ENCODE peak calls at places on chromosomes 16 and 17, in six cellular contexts. One of them, this sample, is unnamed.
A peak's percentile ranks its signal among the peaks of the same experiment; 100 is the strongest.

GRCh38 chr16:83994087-83994486 is 26.0 kb downstream of the NECAB2 start:
- DNase-seq in cardiac muscle cell: peak; percentile 95
- DNase-seq in fibroblast of lung: peak; percentile 86
- DNase-seq in heart left ventricle: peak; percentile 61
- DNase-seq in thoracic aorta: no peak
- DNase-seq in tibial artery: no peak
- DNase-seq in this sample: peak; percentile 68

GRCh38 chr16:85651822-85652430 is 36.8 kb downstream of the GINS2 start:
- DNase-seq in fibroblast of lung: no peak
- DNase-seq in tibial artery: no peak
- DNase-seq in heart left ventricle: no peak
- DNase-seq in thoracic aorta: no peak
- DNase-seq in cardiac muscle cell: no peak
- DNase-seq in this sample: no peak

GRCh38 chr16:80369559-80369958 is 171.2 kb upstream of the DYNLRB2 start:
- DNase-seq in heart left ventricle: no peak
- DNase-seq in tibial artery: no peak
- DNase-seq in thoracic aorta: no peak
- DNase-seq in cardiac muscle cell: peak; percentile 43
- DNase-seq in fibroblast of lung: peak; percentile 59
- DNase-seq in this sample: no peak

GRCh38 chr16:35370617-35371016 is 1911.2 kb downstream of the TP53TG3F start:
- DNase-seq in cardiac muscle cell: no peak
- DNase-seq in fibroblast of lung: no peak
- DNase-seq in tibial artery: no peak
- DNase-seq in thoracic aorta: no peak
- DNase-seq in heart left ventricle: no peak
- DNase-seq in this sample: no peak

GRCh38 chr16:50697881-50698767 is 4.7 kb downstream of the NOD2 start:
- DNase-seq in cardiac muscle cell: peak; percentile 46
- DNase-seq in thoracic aorta: no peak
- DNase-seq in fibroblast of lung: peak; percentile 44
- DNase-seq in heart left ventricle: no peak
- DNase-seq in tibial artery: peak; percentile 69
- DNase-seq in this sample: peak; percentile 64

GRCh38 chr17:49994085-49995054 is 654 bp downstream of the DLX3 start:
- DNase-seq in tibial artery: peak; percentile 58
- DNase-seq in fibroblast of lung: no peak
- DNase-seq in heart left ventricle: no peak
- DNase-seq in cardiac muscle cell: no peak
- DNase-seq in thoracic aorta: no peak
- DNase-seq in this sample: no peak

GRCh38 chr17:40307001-40307690 is 1.8 kb upstream of the RARA start:
- DNase-seq in tibial artery: no peak
- DNase-seq in cardiac muscle cell: peak; percentile 81
- DNase-seq in fibroblast of lung: peak; percentile 64
- DNase-seq in heart left ventricle: no peak
- DNase-seq in thoracic aorta: no peak
- DNase-seq in this sample: no peak

GRCh38 chr16:30941600-30942420 is 7.1 kb upstream of the ORAI3 start:
- DNase-seq in heart left ventricle: peak; percentile 88
- DNase-seq in thoracic aorta: no peak
- DNase-seq in cardiac muscle cell: peak; percentile 71
- DNase-seq in fibroblast of lung: peak; percentile 50
- DNase-seq in tibial artery: peak; percentile 80
- DNase-seq in this sample: peak; percentile 84

GRCh38 chr17:79595471-79595870 is 15.4 kb downstream of the RBFOX3 start:
- DNase-seq in cardiac muscle cell: no peak
- DNase-seq in tibial artery: no peak
- DNase-seq in heart left ventricle: no peak
- DNase-seq in fibroblast of lung: no peak
- DNase-seq in thoracic aorta: no peak
- DNase-seq in this sample: no peak

GRCh38 chr17:62109378-62109902 is 44.4 kb upstream of the MED13 start:
- DNase-seq in tibial artery: no peak
- DNase-seq in thoracic aorta: no peak
- DNase-seq in cardiac muscle cell: peak; percentile 65
- DNase-seq in heart left ventricle: no peak
- DNase-seq in fibroblast of lung: peak; percentile 77
- DNase-seq in this sample: no peak

GRCh38 chr16:29806641-29807425 is 504 bp downstream of the MAZ start:
- DNase-seq in cardiac muscle cell: peak; percentile 48
- DNase-seq in tibial artery: peak; percentile 85
- DNase-seq in heart left ventricle: peak; percentile 69
- DNase-seq in thoracic aorta: no peak
- DNase-seq in fibroblast of lung: peak; percentile 48
- DNase-seq in this sample: peak; percentile 89

GRCh38 chr17:77535892-77536291 is 395.1 kb downstream of the SEC14L1 start:
- DNase-seq in tibial artery: peak; percentile 17
- DNase-seq in heart left ventricle: no peak
- DNase-seq in thoracic aorta: no peak
- DNase-seq in cardiac muscle cell: no peak
- DNase-seq in fibroblast of lung: no peak
- DNase-seq in this sample: no peak

GRCh38 chr16:14486520-14487303 is 143.3 kb downstream of the PARN start:
- DNase-seq in cardiac muscle cell: peak; percentile 96
- DNase-seq in fibroblast of lung: peak; percentile 96
- DNase-seq in thoracic aorta: peak; percentile 76
- DNase-seq in heart left ventricle: no peak
- DNase-seq in tibial artery: peak; percentile 90
- DNase-seq in this sample: peak; percentile 81

GRCh38 chr17:67779098-67779672 is 46.1 kb upstream of the BPTF start:
- DNase-seq in heart left ventricle: peak; percentile 62
- DNase-seq in fibroblast of lung: peak; percentile 61
- DNase-seq in thoracic aorta: no peak
- DNase-seq in tibial artery: no peak
- DNase-seq in cardiac muscle cell: peak; percentile 90
- DNase-seq in this sample: no peak

GRCh38 chr17:16923097-16923903 is 48.6 kb downstream of the TNFRSF13B start:
- DNase-seq in tibial artery: peak; percentile 56
- DNase-seq in cardiac muscle cell: no peak
- DNase-seq in heart left ventricle: no peak
- DNase-seq in thoracic aorta: no peak
- DNase-seq in fibroblast of lung: no peak
- DNase-seq in this sample: no peak

GRCh38 chr17:77704048-77704815 is 254.3 kb upstream of the TNRC6C start:
- DNase-seq in fibroblast of lung: no peak
- DNase-seq in heart left ventricle: no peak
- DNase-seq in cardiac muscle cell: no peak
- DNase-seq in tibial artery: peak; percentile 20
- DNase-seq in thoracic aorta: no peak
- DNase-seq in this sample: no peak

GRCh38 chr16:70399951-70400350 is 38.9 kb downstream of the ST3GAL2 start:
- DNase-seq in fibroblast of lung: no peak
- DNase-seq in tibial artery: no peak
- DNase-seq in heart left ventricle: no peak
- DNase-seq in thoracic aorta: no peak
- DNase-seq in cardiac muscle cell: no peak
- DNase-seq in this sample: no peak

GRCh38 chr16:15757630-15758251 is 99.1 kb downstream of the MYH11 start:
- DNase-seq in heart left ventricle: no peak
- DNase-seq in thoracic aorta: no peak
- DNase-seq in fibroblast of lung: no peak
- DNase-seq in tibial artery: no peak
- DNase-seq in cardiac muscle cell: no peak
- DNase-seq in this sample: no peak

GRCh38 chr17:81954131-81955057 is 6.6 kb downstream of the NOTUM start:
- DNase-seq in thoracic aorta: no peak
- DNase-seq in fibroblast of lung: no peak
- DNase-seq in heart left ventricle: no peak
- DNase-seq in tibial artery: no peak
- DNase-seq in cardiac muscle cell: no peak
- DNase-seq in this sample: no peak

GRCh38 chr17:81301195-81302144 is 6.4 kb upstream of the SLC38A10 start:
- DNase-seq in fibroblast of lung: no peak
- DNase-seq in heart left ventricle: no peak
- DNase-seq in cardiac muscle cell: no peak
- DNase-seq in thoracic aorta: no peak
- DNase-seq in tibial artery: no peak
- DNase-seq in this sample: peak; percentile 64

GRCh38 chr16:424033-424622 is 1.3 kb upstream of the RAB11FIP3 start:
- DNase-seq in tibial artery: peak; percentile 93
- DNase-seq in heart left ventricle: no peak
- DNase-seq in fibroblast of lung: peak; percentile 97
- DNase-seq in cardiac muscle cell: peak; percentile 99
- DNase-seq in thoracic aorta: peak; percentile 83
- DNase-seq in this sample: peak; percentile 62

GRCh38 chr17:3961564-3962047 is 2.6 kb downstream of the ATP2A3 start:
- DNase-seq in tibial artery: no peak
- DNase-seq in heart left ventricle: no peak
- DNase-seq in cardiac muscle cell: no peak
- DNase-seq in fibroblast of lung: no peak
- DNase-seq in thoracic aorta: no peak
- DNase-seq in this sample: peak; percentile 55

GRCh38 chr17:35740997-35741931 is 9.8 kb downstream of the RASL10B start:
- DNase-seq in thoracic aorta: no peak
- DNase-seq in cardiac muscle cell: peak; percentile 27
- DNase-seq in fibroblast of lung: no peak
- DNase-seq in heart left ventricle: no peak
- DNase-seq in tibial artery: peak; percentile 60
- DNase-seq in this sample: peak; percentile 72

GRCh38 chr16:15509051-15509592 is 74.7 kb downstream of the BMERB1 start:
- DNase-seq in tibial artery: no peak
- DNase-seq in thoracic aorta: no peak
- DNase-seq in heart left ventricle: no peak
- DNase-seq in fibroblast of lung: peak; percentile 25
- DNase-seq in cardiac muscle cell: no peak
- DNase-seq in this sample: no peak

GRCh38 chr16:56734429-56734828 is 4.5 kb downstream of the NUP93 start:
- DNase-seq in heart left ventricle: no peak
- DNase-seq in tibial artery: no peak
- DNase-seq in thoracic aorta: no peak
- DNase-seq in fibroblast of lung: peak; percentile 12
- DNase-seq in cardiac muscle cell: no peak
- DNase-seq in this sample: no peak

DNA sequence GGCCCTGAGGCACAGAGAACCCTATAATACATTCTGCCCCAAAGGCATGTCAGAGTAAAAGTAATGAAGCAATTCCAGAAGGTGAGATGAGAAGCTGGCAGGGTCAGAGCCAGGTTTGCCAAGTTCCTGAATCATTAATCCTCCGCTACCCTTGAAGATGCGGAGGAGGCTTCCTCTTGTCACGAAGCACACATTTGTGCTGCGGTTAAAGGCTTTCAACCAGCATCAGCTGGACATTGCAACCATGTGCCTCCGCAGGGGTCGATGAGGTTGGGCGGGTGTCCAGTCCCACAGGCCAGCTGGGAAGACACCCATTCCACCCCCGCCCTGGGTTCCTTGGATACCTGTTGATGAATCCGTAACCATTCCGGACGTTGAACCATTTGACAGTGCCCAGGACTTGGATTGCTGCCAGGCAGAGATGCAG is 1.3 kb downstream of the YBX2 start:
- DNase-seq in thoracic aorta: no peak
- DNase-seq in heart left ventricle: no peak
- DNase-seq in tibial artery: peak; percentile 64
- DNase-seq in cardiac muscle cell: peak; percentile 57
- DNase-seq in fibroblast of lung: no peak
- DNase-seq in this sample: no peak
- H3K27ac ChIP-seq in thoracic aorta: no peak overlapping the region
- H3K27ac ChIP-seq in heart left ventricle: no peak overlapping the region
- H3K27ac ChIP-seq in tibial artery: no peak overlapping the region
- H3K27ac ChIP-seq in cardiac muscle cell: peak overlapping the region; percentile 70
- H3K27ac ChIP-seq in fibroblast of lung: no peak overlapping the region
- H3K27ac ChIP-seq in this sample: no peak overlapping the region

DNA sequence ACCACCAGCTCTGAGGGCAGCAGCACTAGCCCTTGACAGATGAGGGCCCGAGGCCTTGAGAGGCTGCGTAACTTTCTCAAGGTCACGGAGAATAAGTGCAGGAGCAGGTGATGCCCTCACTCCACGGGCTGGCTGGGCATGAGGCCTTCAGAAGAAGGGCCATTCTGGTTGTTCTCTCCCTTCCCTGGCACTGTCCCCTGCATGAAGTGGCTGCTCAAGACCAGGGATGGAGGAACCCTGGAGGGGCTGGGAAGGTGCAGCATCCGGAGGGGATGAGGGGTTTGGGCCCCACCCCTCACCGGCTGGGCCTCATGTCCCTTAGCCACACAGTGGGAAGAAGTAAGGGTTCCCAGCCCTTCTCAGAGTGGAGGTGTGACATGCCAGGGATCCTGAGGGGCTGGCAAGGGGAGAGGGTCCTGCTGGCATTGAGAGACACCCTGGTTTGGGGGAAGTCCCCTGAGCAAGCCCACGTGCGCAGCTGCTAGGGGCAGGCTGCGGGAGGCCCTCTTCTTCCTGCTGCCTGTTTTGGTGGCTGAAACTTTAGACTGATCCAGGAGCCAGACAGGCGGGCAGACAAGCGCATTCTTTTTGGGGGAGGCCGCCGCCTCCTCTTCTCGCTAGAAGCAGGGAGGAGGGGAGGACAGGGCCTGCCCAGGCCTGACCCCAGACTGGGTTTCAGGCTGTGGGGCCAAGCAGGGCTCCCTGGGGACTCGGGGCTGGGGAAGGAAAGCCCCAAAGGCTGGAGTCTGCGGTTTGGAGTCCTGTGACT is 74.0 kb downstream of the N4BP1 start:
- DNase-seq in tibial artery: peak; percentile 91
- DNase-seq in fibroblast of lung: peak; percentile 26
- DNase-seq in cardiac muscle cell: peak; percentile 92
- DNase-seq in heart left ventricle: peak; percentile 89
- DNase-seq in thoracic aorta: no peak
- DNase-seq in this sample: peak; percentile 85
- H3K27ac ChIP-seq in tibial artery: peak overlapping the region; percentile 81
- H3K27ac ChIP-seq in fibroblast of lung: no peak overlapping the region
- H3K27ac ChIP-seq in cardiac muscle cell: peak overlapping the region; percentile 67
- H3K27ac ChIP-seq in heart left ventricle: peak overlapping the region; percentile 74
- H3K27ac ChIP-seq in thoracic aorta: peak overlapping the region; percentile 78
- H3K27ac ChIP-seq in this sample: peak overlapping the region; percentile 75

DNA sequence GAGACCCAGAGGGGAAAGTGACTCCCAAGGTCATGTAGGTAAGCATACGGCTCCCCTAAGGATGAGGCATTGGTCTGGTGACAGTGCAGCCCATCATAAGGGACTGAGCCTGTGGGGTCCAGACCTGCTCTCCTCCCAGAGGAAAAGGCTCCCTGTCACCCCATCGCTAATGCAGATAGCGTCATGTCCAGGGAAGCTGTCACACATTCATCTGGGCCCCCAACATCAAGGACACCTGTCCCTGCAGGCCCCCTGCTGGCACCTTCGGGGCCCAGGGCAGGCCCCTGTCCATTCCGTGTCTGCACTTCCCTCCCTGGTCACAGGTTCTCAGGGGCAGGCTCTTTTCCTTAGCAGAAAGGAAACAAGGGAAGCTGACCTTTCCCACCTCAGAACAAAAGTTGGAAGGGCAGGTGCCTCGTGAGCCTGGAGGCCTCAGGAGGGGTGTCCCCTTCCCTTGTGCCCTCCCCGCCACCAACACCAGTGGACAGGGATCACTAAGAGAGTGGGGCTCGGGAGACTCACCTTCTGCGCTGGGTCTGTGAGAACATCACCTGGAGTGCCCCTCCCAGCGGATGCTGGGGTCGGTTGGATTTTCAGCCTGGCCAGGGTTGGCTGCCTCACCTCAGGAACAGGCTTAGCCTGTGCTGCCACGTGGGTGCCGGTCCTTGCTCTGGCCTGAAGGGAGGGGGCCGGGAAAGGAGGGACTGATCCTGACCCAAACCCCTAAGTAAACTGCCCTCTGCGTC is 17.3 kb upstream of the LASP1NB start:
- DNase-seq in tibial artery: peak; percentile 54
- DNase-seq in fibroblast of lung: no peak
- DNase-seq in cardiac muscle cell: no peak
- DNase-seq in thoracic aorta: no peak
- DNase-seq in heart left ventricle: no peak
- DNase-seq in this sample: no peak
- H3K27ac ChIP-seq in tibial artery: peak overlapping the region; percentile 62
- H3K27ac ChIP-seq in fibroblast of lung: no peak overlapping the region
- H3K27ac ChIP-seq in cardiac muscle cell: peak overlapping the region; percentile 39
- H3K27ac ChIP-seq in thoracic aorta: peak overlapping the region; percentile 4
- H3K27ac ChIP-seq in heart left ventricle: peak overlapping the region; percentile 55
- H3K27ac ChIP-seq in this sample: peak overlapping the region; percentile 71

GRCh38 chr17:60598001-60598736 is 1.8 kb upstream of the PPM1D start:
- DNase-seq in heart left ventricle: no peak
- DNase-seq in tibial artery: no peak
- DNase-seq in cardiac muscle cell: no peak
- DNase-seq in fibroblast of lung: no peak
- DNase-seq in thoracic aorta: no peak
- DNase-seq in this sample: no peak
- H3K27ac ChIP-seq in heart left ventricle: no peak overlapping the region
- H3K27ac ChIP-seq in tibial artery: peak overlapping the region; percentile 98
- H3K27ac ChIP-seq in cardiac muscle cell: no peak overlapping the region
- H3K27ac ChIP-seq in fibroblast of lung: no peak overlapping the region
- H3K27ac ChIP-seq in thoracic aorta: no peak overlapping the region
- H3K27ac ChIP-seq in this sample: no peak overlapping the region

This sample was measured in left lung.